ENCODE peak calls at places on chromosomes 11 and 22, in six cellular contexts. S is brain microvascular endothelial cell, B is fibroblast of lung, O is HL-60, H is left lung, F is Caco-2. I is an unnamed sample.

GRCh38 chr11:57460017-57460755 is at the start of gene RTN4RL2:
- DNase-seq in H (peak), B (peak), S (peak), F (peak), O (peak), I (no peak)

GRCh38 chr22:30178180-30179126 is 68.1 kb downstream of the LIF start:
- DNase-seq in S (no peak), B (no peak), F (no peak), O (no peak), H (no peak), I (no peak)

GRCh38 chr11:75820636-75821035 is 5.6 kb downstream of the UVRAG start:
- DNase-seq in S (peak), F (no peak), B (peak), O (no peak), H (no peak), I (no peak)

GRCh38 chr22:41561335-41561734 is 525 bp downstream of the CSDC2 start:
- DNase-seq in H (no peak), B (peak), O (no peak), F (no peak), S (no peak), I (no peak)

GRCh38 chr11:3613998-3614741 is 27.6 kb downstream of the ART5 start:
- DNase-seq in B (no peak), O (peak), H (peak), S (no peak), F (no peak), I (no peak)

GRCh38 chr11:106173291-106173690 is 95.8 kb downstream of the AASDHPPT start:
- DNase-seq in S (no peak), H (no peak), F (no peak), O (no peak), B (no peak), I (no peak)

GRCh38 chr11:75025561-75025960 is 36.8 kb downstream of the NEU3 start:
- DNase-seq in F (no peak), O (no peak), B (no peak), S (no peak), H (no peak), I (no peak)

GRCh38 chr11:1530686-1531256 is 41.3 kb downstream of the DUSP8 start:
- DNase-seq in S (no peak), O (no peak), H (no peak), F (no peak), B (no peak), I (no peak)

GRCh38 chr11:12963789-12964536 is 45.2 kb upstream of the RASSF10 start:
- DNase-seq in H (peak), B (peak), S (peak), F (peak), O (peak), I (no peak)

GRCh38 chr11:64249038-64249437 is 2.3 kb upstream of the PLCB3 start:
- DNase-seq in F (no peak), H (no peak), B (no peak), S (no peak), O (no peak), I (no peak)
- H3K4me3 ChIP-seq in F (no peak), H (no peak), B (no peak), S (no peak), O (no peak), I (no peak)

GRCh38 chr11:133824593-133824992 is 20.7 kb downstream of the SPATA19 start:
- DNase-seq in B (no peak), F (no peak), S (no peak), O (no peak), H (no peak), I (no peak)

GRCh38 chr11:133823211-133823610 is 22.1 kb downstream of the SPATA19 start:
- DNase-seq in O (no peak), H (no peak), S (no peak), B (no peak), F (no peak), I (no peak)

GRCh38 chr11:133819114-133819513 is 26.2 kb downstream of the SPATA19 start:
- DNase-seq in S (no peak), B (no peak), F (peak), O (no peak), H (no peak), I (no peak)

GRCh38 chr11:133819916-133820315 is 25.4 kb downstream of the SPATA19 start:
- DNase-seq in H (no peak), S (no peak), B (no peak), O (no peak), F (peak), I (no peak)

DNA sequence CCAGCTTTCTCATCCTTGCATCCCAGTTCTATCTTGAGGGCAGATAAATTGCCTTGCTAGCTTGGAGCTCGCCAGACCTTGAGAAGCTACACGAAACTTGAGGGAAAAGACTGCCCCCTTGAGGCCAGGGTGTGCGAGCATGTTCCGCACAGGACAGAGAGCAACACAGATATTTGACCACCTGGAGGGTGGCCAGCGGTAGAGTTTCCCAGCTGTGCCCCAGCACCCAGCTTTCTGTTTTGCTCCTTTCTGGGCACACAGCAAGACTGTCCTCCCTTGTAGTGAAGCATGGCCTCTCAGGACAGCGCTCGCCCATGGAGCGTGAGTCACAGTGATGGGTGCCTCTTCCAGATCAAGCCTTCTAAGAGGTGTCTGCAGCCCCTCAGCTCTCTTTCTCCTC is 23.5 kb downstream of the SPATA19 start:
- DNase-seq in H (no peak), S (no peak), O (peak), B (peak), F (peak), I (no peak)
- TF ChIP-seq CTCF in H (peak), S (peak), O (peak), B (peak), F (peak), I (peak)

DNA sequence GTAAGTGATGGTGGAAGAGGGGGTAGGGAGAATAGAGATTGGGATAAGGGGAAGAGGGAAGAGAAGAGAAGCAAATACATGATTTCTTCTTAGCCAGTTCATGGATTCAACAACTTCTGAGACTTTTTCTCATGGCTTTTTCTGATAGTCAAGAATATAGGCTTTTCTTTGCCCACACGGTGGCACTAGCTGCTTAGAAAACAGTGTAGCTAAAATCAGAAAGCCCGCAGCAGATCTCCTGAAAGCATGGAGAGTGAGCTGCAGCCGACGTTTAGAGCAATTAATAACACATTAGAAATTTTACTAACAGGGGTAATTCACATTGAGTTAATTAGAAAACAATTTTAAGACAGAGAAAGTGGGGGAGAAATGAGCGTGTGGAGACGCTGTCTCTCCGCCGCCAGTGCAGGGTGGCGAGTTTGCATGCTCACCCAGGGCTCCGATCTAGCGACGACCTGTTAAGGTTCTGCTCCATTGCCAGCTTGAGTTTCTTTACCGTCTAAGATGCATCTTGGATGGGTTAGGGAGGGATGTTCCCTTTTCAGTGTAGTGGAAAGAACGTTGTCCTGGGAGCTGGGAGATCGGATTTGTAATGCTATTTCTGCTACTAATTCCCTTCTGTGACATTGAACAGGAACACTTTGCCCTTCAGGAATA is 3.3 kb upstream of the RAG1 start:
- DNase-seq in O (no peak), S (peak), H (no peak), F (peak), B (peak), I (no peak)
- H3K4me3 ChIP-seq in O (peak), S (peak), H (no peak), F (no peak), B (peak), I (peak)

DNA sequence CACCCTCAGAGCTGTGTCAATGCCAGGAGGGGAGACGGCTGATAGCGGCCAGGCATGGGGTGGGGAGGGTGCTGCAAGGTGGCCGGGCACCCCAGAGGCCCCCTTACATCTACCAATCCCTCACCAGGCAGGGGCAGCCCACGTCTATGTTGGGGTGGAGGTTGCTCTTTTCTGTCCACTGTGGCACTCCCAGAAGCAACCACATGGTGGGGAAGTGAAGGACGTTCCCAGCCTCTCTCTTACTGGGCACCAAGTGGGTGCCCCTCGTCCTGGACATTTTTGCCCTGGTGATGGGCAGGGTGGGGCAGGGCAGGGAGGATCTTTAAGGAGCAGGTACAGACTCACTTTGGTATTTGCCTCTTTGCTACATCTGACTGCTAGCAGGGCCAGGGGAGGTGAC is 47.5 kb downstream of the NECTIN1 start:
- DNase-seq in H (no peak), S (no peak), B (no peak), F (no peak), O (no peak), I (no peak)
- TF ChIP-seq CTCF in H (peak), S (peak), B (peak), F (peak), O (no peak), I (peak)

DNA sequence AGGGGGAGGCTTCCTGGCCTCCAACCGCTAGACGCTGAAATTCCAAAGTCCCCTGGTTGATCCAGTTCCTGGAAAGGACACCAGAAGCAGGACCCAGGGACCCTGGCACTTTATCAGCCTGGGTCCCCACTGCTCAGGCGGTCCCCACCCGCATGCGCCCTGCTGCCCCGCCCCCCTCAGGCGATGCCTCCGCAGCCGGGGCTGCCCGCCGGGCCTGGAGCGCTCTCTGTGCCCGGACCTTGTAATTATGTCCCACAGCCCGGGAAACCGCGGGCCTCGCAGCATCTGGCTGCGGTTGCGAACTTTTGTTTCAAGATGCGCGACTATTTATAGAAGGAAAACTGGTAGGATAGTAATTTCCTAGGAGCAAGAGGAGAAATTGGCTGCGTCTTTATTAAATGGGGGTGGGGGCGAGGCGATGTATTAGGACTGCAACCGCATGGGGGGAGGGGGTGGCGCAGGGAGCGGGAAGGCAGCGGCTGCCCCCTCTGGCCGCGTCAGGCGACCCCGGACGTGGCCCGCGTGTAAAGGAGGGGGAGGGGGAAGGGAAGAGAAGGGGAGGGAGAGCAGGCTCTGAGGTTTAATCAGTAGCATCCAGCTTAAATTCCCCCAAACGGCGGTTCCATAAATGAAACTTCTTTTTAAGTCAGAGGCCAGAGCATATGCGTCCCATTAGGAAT is 6.1 kb downstream of the WNT7B start:
- DNase-seq in O (no peak), B (peak), F (no peak), S (no peak), H (no peak), I (no peak)
- H3K4me3 ChIP-seq in O (no peak), B (peak), F (no peak), S (peak), H (no peak), I (no peak)

GRCh38 chr11:66051766-66052663 is at the start of gene SF3B2:
- DNase-seq in S (peak), H (peak), B (peak), F (peak), O (peak), I (peak)
- TF ChIP-seq CTCF in S (no peak), H (no peak), B (no peak), F (no peak), O (no peak), I (no peak)

GRCh38 chr11:7909585-7910325 is 21.3 kb downstream of the OR10A6 start:
- DNase-seq in B (no peak), O (no peak), F (no peak), S (no peak), H (no peak), I (no peak)

GRCh38 chr11:7910389-7910788 is 20.7 kb downstream of the OR10A6 start:
- DNase-seq in S (no peak), H (no peak), B (peak), F (no peak), O (no peak), I (no peak)

GRCh38 chr11:7906481-7906880 is 24.6 kb downstream of the OR10A6 start:
- DNase-seq in S (no peak), B (no peak), H (no peak), O (no peak), F (no peak), I (no peak)

GRCh38 chr11:7907121-7907520 is 23.9 kb downstream of the OR10A6 start:
- DNase-seq in H (no peak), B (peak), S (no peak), O (no peak), F (no peak), I (no peak)

GRCh38 chr11:7911011-7911410 is 20.1 kb downstream of the OR10A6 start:
- DNase-seq in F (no peak), O (no peak), H (no peak), B (no peak), S (no peak), I (no peak)
- H3K4me3 ChIP-seq in F (no peak), O (no peak), H (no peak), B (no peak), S (no peak), I (no peak)

I was measured in retinal pigment epithelial cell.